ENCODE peak calls at places on chromosomes 3 and 15, in six cellular contexts. G is PC-3, U is PC-9, N is GM23248, K is GM23338, W is MM.1S. P is an unnamed sample.

GRCh38 chr3:116445291-116445841 is at the start of gene LSAMP:
- DNase-seq in G (no peak), U (no peak), N (peak; percentile 62), K (peak; percentile 80), W (no peak), P (peak; percentile 69)

GRCh38 chr3:52495096-52495495 is at the start of gene STAB1:
- DNase-seq in G (no peak), U (no peak), N (no peak), K (no peak), W (no peak), P (no peak)

GRCh38 chr15:68298882-68299381 is 21.4 kb downstream of the FEM1B start:
- DNase-seq in G (no peak), U (no peak), N (peak; percentile 74), K (no peak), W (peak; percentile 99), P (no peak)

GRCh38 chr15:65920121-65920520 is 50.8 kb downstream of the RAB11A start:
- DNase-seq in G (no peak), U (no peak), N (no peak), K (no peak), W (no peak), P (no peak)

GRCh38 chr15:47715856-47716445 is 1.4 kb upstream of the SEMA6D start:
- DNase-seq in G (no peak), U (no peak), N (peak; percentile 53), K (no peak), W (no peak), P (no peak)

GRCh38 chr3:142272200-142272891 is 47.0 kb upstream of the GK5 start:
- DNase-seq in G (no peak), U (peak; percentile 45), N (no peak), K (no peak), W (no peak), P (no peak)

GRCh38 chr3:115913069-115913686 is 289.9 kb downstream of the GAP43 start:
- DNase-seq in G (peak; percentile 50), U (no peak), N (peak; percentile 37), K (peak; percentile 42), W (no peak), P (no peak)

GRCh38 chr3:36606871-36607765 is 157.2 kb downstream of the DCLK3 start:
- DNase-seq in G (no peak), U (no peak), N (no peak), K (no peak), W (no peak), P (no peak)

GRCh38 chr15:72785452-72786243 is 2.1 kb upstream of the ADPGK start:
- DNase-seq in G (no peak), U (no peak), N (peak; percentile 81), K (no peak), W (no peak), P (peak; percentile 52)

GRCh38 chr3:78754066-78754743 is 1013.6 kb downstream of the ROBO1 start:
- DNase-seq in G (peak; percentile 82), U (peak; percentile 87), N (peak; percentile 77), K (no peak), W (no peak), P (no peak)

GRCh38 chr15:80596521-80596976 is 98.6 kb upstream of the ABHD17C start:
- DNase-seq in G (peak; percentile 85), U (peak; percentile 95), N (no peak), K (no peak), W (no peak), P (peak; percentile 72)

GRCh38 chr15:67120839-67121540 is 55.6 kb downstream of the SMAD3 start:
- DNase-seq in G (peak; percentile 61), U (no peak), N (peak; percentile 90), K (no peak), W (no peak), P (peak; percentile 86)

GRCh38 chr15:23857028-23857641 is 170.0 kb upstream of the NDN start:
- DNase-seq in G (peak; percentile 52), U (no peak), N (peak; percentile 57), K (peak; percentile 91), W (peak; percentile 78), P (peak; percentile 71)

GRCh38 chr15:96122077-96123027 is 208.1 kb upstream of the NR2F2 start:
- DNase-seq in G (peak; percentile 76), U (peak; percentile 66), N (peak; percentile 69), K (no peak), W (no peak), P (peak; percentile 26)

GRCh38 chr3:114178770-114179368 is at the start of gene DRD3:
- DNase-seq in G (peak; percentile 30), U (no peak), N (peak; percentile 60), K (peak; percentile 92), W (no peak), P (peak; percentile 69)

GRCh38 chr15:70802629-70803028 is 39.3 kb upstream of the UACA start:
- DNase-seq in G (peak; percentile 80), U (no peak), N (peak; percentile 59), K (no peak), W (no peak), P (no peak)

GRCh38 chr3:115100172-115100571 is 46.9 kb downstream of the ZBTB20 start:
- DNase-seq in G (peak; percentile 22), U (no peak), N (peak; percentile 51), K (peak; percentile 8), W (no peak), P (peak; percentile 12)

GRCh38 chr3:188083011-188083410 is 70.9 kb upstream of the LPP start:
- DNase-seq in G (no peak), U (no peak), N (no peak), K (no peak), W (no peak), P (no peak)

GRCh38 chr15:92157666-92158298 is 235.9 kb upstream of the ST8SIA2 start:
- DNase-seq in G (no peak), U (no peak), N (no peak), K (no peak), W (no peak), P (no peak)

GRCh38 chr3:133472242-133472641 is 72.4 kb downstream of the BFSP2 start:
- DNase-seq in G (no peak), U (no peak), N (no peak), K (peak; percentile 63), W (no peak), P (no peak)

GRCh38 chr15:60804986-60805949 is 326.3 kb upstream of the ICE2 start:
- DNase-seq in G (peak; percentile 4), U (no peak), N (peak; percentile 91), K (peak; percentile 92), W (no peak), P (no peak)

GRCh38 chr3:52874160-52874701 is 23.1 kb downstream of the STIMATE start:
- DNase-seq in G (no peak), U (no peak), N (no peak), K (no peak), W (no peak), P (no peak)

GRCh38 chr3:38229036-38229435 is 36.6 kb upstream of the SLC22A13 start:
- DNase-seq in G (no peak), U (no peak), N (peak; percentile 36), K (no peak), W (no peak), P (no peak)

GRCh38 chr15:33201376-33202189 is 7.1 kb upstream of the FMN1 start:
- DNase-seq in G (peak; percentile 98), U (peak; percentile 96), N (peak; percentile 77), K (peak; percentile 77), W (peak; percentile 85), P (peak; percentile 81)

GRCh38 chr3:12797124-12797891 is 828 bp downstream of the CAND2 start:
- DNase-seq in G (no peak), U (no peak), N (no peak), K (peak; percentile 56), W (no peak), P (no peak)

GRCh38 chr3:140505876-140506275 is 172.0 kb upstream of the TRIM42 start:
- DNase-seq in G (no peak), U (no peak), N (no peak), K (no peak), W (no peak), P (no peak)
- H3K9me2 ChIP-seq in G (no peaks in the 10 kb centered on the region), U (no peaks in the 10 kb centered on the region), N (no peaks in the 10 kb centered on the region), K (peaks cover 3% of the 10 kb centered on the region), W (no peaks in the 10 kb centered on the region), P (no peaks in the 10 kb centered on the region)

DNA sequence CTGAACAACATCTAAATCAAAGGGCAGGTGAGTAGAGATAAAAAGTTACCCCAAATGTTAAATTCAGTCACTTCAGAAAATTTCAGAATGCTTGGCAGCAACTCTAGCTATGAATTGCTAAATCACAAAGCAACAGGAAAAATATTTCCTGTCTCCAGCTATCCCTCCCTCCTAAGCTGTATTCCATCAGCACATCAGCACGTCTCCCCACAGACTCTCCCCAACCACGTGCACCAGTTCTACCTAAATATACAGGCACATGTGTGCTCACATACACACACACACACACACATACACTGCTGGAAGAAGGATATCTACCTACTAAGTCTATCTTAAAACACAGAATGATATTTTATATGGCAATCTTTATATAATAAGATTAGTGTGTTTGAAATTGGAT is 177.1 kb upstream of the ARHGEF26 start:
- DNase-seq in G (no peak), U (no peak), N (no peak), K (no peak), W (no peak), P (no peak)
- H3K27ac ChIP-seq in G (no peak overlapping the region), U (no peak overlapping the region), N (no peak overlapping the region), K (no peak overlapping the region), W (no peak overlapping the region), P (no peak overlapping the region)

GRCh38 chr3:4698125-4698821 is 205.1 kb downstream of the ITPR1 start:
- DNase-seq in G (no peak), U (no peak), N (no peak), K (no peak), W (no peak), P (no peak)
- H3K9me2 ChIP-seq in G (no peaks in the 10 kb centered on the region), U (no peaks in the 10 kb centered on the region), N (no peaks in the 10 kb centered on the region), K (no peaks in the 10 kb centered on the region), W (no peaks in the 10 kb centered on the region), P (no peaks in the 10 kb centered on the region)

GRCh38 chr15:85354432-85354831 is 26.0 kb upstream of the AKAP13 start:
- DNase-seq in G (no peak), U (no peak), N (peak; percentile 45), K (no peak), W (no peak), P (no peak)
- H3K27ac ChIP-seq in G (no peak overlapping the region), U (no peak overlapping the region), N (no peak overlapping the region), K (no peak overlapping the region), W (no peak overlapping the region), P (no peak overlapping the region)

GRCh38 chr3:23573827-23574226 is 231.9 kb upstream of the UBE2E1 start:
- DNase-seq in G (no peak), U (no peak), N (no peak), K (no peak), W (no peak), P (no peak)

GRCh38 chr3:23580337-23580736 is 225.4 kb upstream of the UBE2E1 start:
- DNase-seq in G (peak; percentile 97), U (peak; percentile 91), N (peak; percentile 66), K (no peak), W (no peak), P (no peak)

GRCh38 chr3:23576379-23576959 is 229.3 kb upstream of the UBE2E1 start:
- DNase-seq in G (peak; percentile 95), U (peak; percentile 89), N (no peak), K (no peak), W (no peak), P (no peak)

DNA sequence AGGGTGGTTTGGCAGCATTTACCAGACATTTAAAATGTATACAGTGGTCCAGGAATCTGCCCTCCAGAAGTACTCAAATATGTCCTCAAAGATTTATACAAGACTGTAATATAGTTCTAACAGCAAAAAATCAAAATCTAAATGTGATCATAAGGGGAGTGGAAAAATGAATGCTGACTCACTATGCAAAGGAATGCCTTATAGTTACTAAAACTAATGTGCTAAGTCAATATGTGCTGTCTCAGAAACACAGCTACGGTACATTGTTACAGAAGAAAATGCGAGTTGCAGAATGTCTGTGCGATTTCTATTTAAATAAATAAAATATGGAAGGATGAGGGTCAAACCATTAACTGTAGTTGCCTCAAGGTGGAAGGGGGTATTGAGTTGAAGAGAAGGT is 230.1 kb upstream of the UBE2E1 start:
- DNase-seq in G (peak; percentile 82), U (peak; percentile 35), N (peak; percentile 48), K (no peak), W (no peak), P (no peak)
- H3K9me2 ChIP-seq in G (no peaks in the 10 kb centered on the region), U (no peaks in the 10 kb centered on the region), N (peaks cover 3% of the 10 kb centered on the region), K (no peaks in the 10 kb centered on the region), W (no peaks in the 10 kb centered on the region), P (no peaks in the 10 kb centered on the region)